ENCODE peak calls at places on chromosomes 11 and 22, in four cellular contexts. U, K, Z and P are unnamed samples.
A peak's percentile ranks its signal among the peaks of the same experiment; 100 is the strongest.

GRCh38 chr11:66181632-66182345 is 86.7 kb upstream of the RAB1B start:
- DNase-seq in U (no peak), K (no peak), Z (no peak), P (no peak)

GRCh38 chr11:937853-938261 is 12.2 kb downstream of the AP2A2 start:
- DNase-seq in U (no peak), K (no peak), Z (no peak), P (no peak)

GRCh38 chr11:93784935-93785360 is 866 bp downstream of the MED17 start:
- DNase-seq in U (no peak), K (no peak), Z (no peak), P (peak; percentile 9)

GRCh38 chr11:89498845-89499448 is 7.8 kb upstream of the NOX4 start:
- DNase-seq in U (no peak), K (no peak), Z (no peak), P (no peak)

GRCh38 chr11:2807801-2808241 is 77.8 kb downstream of the CDKN1C start:
- DNase-seq in U (no peak), K (peak; percentile 29), Z (no peak), P (peak; percentile 6)

GRCh38 chr11:119478711-119479285 is 55.8 kb upstream of the THY1 start:
- DNase-seq in U (no peak), K (no peak), Z (no peak), P (no peak)

GRCh38 chr22:46134111-46134705 is 16.1 kb upstream of the PPARA start:
- DNase-seq in U (no peak), K (no peak), Z (no peak), P (no peak)

GRCh38 chr11:76172583-76172982 is 33.7 kb downstream of the WNT11 start:
- DNase-seq in U (no peak), K (no peak), Z (no peak), P (no peak)

GRCh38 chr22:38941488-38941987 is 15.9 kb upstream of the APOBEC3A start:
- DNase-seq in U (no peak), K (no peak), Z (no peak), P (no peak)

GRCh38 chr11:45895553-45896259 is 10.3 kb downstream of the MAPK8IP1 start:
- DNase-seq in U (no peak), K (no peak), Z (no peak), P (no peak)

GRCh38 chr11:65822760-65823528 is 10.8 kb upstream of the SNX32 start:
- DNase-seq in U (no peak), K (no peak), Z (no peak), P (no peak)

GRCh38 chr11:71481101-71481960 is 28.3 kb downstream of the NADSYN1 start:
- DNase-seq in U (no peak), K (no peak), Z (no peak), P (no peak)

GRCh38 chr22:25366876-25367466 is 147.5 kb downstream of the CRYBB2 start:
- DNase-seq in U (no peak), K (peak; percentile 15), Z (no peak), P (no peak)

GRCh38 chr22:17087176-17088131 is 2.7 kb downstream of the IL17RA start:
- DNase-seq in U (no peak), K (no peak), Z (peak; percentile 91), P (no peak)

GRCh38 chr22:32202539-32203180 is 2.2 kb downstream of the RFPL2 start:
- DNase-seq in U (peak; percentile 47), K (peak; percentile 57), Z (peak; percentile 22), P (peak; percentile 78)

GRCh38 chr22:25797891-25798290 is 55.9 kb downstream of the MYO18B start:
- DNase-seq in U (no peak), K (no peak), Z (no peak), P (no peak)

GRCh38 chr11:11022126-11022730 is 164.4 kb upstream of the ZBED5 start:
- DNase-seq in U (peak; percentile 55), K (no peak), Z (peak; percentile 24), P (no peak)

GRCh38 chr11:8018742-8019631 is 31.9 kb downstream of the EIF3F start:
- DNase-seq in U (peak; percentile 51), K (peak; percentile 82), Z (peak; percentile 69), P (peak; percentile 71)

GRCh38 chr11:85540181-85540580 is 87.0 kb downstream of the DLG2 start:
- DNase-seq in U (no peak), K (no peak), Z (no peak), P (no peak)

GRCh38 chr11:117857734-117858369 is 18.6 kb downstream of the FXYD6 start:
- DNase-seq in U (no peak), K (no peak), Z (no peak), P (no peak)

GRCh38 chr11:112628676-112629075 is 332.5 kb upstream of the NCAM1 start:
- DNase-seq in U (no peak), K (no peak), Z (no peak), P (no peak)

GRCh38 chr22:25903294-25903693 is 161.3 kb downstream of the MYO18B start:
- DNase-seq in U (no peak), K (no peak), Z (no peak), P (no peak)

GRCh38 chr11:64653388-64653973 is 62.5 kb downstream of the SLC22A12 start:
- DNase-seq in U (no peak), K (no peak), Z (no peak), P (no peak)

GRCh38 chr22:27881404-27881803 is 37.7 kb downstream of the PITPNB start:
- DNase-seq in U (no peak), K (no peak), Z (peak; percentile 62), P (peak; percentile 65)

GRCh38 chr11:12674936-12675696 is 895 bp downstream of the TEAD1 start:
- DNase-seq in U (no peak), K (peak; percentile 56), Z (no peak), P (peak; percentile 83)

GRCh38 chr11:8810331-8811301 is 100.4 kb upstream of the AKIP1 start:
- DNase-seq in U (no peak), K (peak; percentile 89), Z (peak; percentile 81), P (peak; percentile 86)

GRCh38 chr11:9053631-9054030 is 37.8 kb downstream of the SCUBE2 start:
- DNase-seq in U (no peak), K (no peak), Z (peak; percentile 73), P (no peak)

GRCh38 chr11:44530413-44531115 is 34.9 kb upstream of the CD82 start:
- DNase-seq in U (no peak), K (no peak), Z (peak; percentile 19), P (no peak)

GRCh38 chr22:23086263-23086662 is 15.9 kb downstream of the GNAZ start:
- DNase-seq in U (no peak), K (no peak), Z (no peak), P (no peak)

GRCh38 chr11:40401132-40401853 is 1058.2 kb downstream of the LRRC4C start:
- DNase-seq in U (no peak), K (no peak), Z (no peak), P (no peak)

GRCh38 chr11:23605001-23605400 is 744.7 kb upstream of the CCDC179 start:
- DNase-seq in U (no peak), K (no peak), Z (peak; percentile 70), P (no peak)

GRCh38 chr11:130721736-130722135 is 194.5 kb downstream of the SNX19 start:
- DNase-seq in U (no peak), K (no peak), Z (peak; percentile 67), P (no peak)

GRCh38 chr22:50308986-50309600 is 1.6 kb upstream of the PLXNB2 start:
- DNase-seq in U (no peak), K (no peak), Z (no peak), P (no peak)

GRCh38 chr11:13000721-13001120 is 8.4 kb upstream of the RASSF10 start:
- DNase-seq in U (no peak), K (no peak), Z (no peak), P (peak; percentile 69)

GRCh38 chr11:13355191-13355590 is 77.6 kb downstream of the BMAL1 start:
- DNase-seq in U (no peak), K (no peak), Z (no peak), P (no peak)

GRCh38 chr11:5280582-5281102 is 10.9 kb upstream of the HBE1 start:
- DNase-seq in U (peak; percentile 94), K (peak; percentile 63), Z (peak; percentile 100), P (peak; percentile 9)

DNA sequence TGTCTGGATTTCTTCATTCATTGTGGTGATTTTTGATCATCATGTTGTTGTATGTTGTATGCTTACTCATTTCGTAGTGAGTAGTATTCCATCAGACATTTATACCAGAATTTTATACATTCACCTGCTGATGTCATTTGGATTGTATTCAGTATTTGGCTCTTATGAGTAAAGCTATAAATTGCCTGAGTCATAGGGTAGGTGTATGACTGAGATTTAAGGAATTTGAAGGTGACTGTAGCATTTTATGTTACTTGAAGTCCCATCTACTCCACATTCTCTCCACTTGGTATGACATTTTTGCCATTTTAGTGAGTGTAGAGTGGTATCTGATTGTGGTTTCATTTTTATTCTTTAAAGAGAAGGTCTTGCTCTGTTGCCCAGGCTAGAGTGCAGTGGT is 548.2 kb downstream of the TBC1D22A start:
- DNase-seq in U (no peak), K (no peak), Z (peak; percentile 31), P (no peak)
- H3K9me3 ChIP-seq in U (no peaks in the 10 kb centered on the region), K (no peaks in the 10 kb centered on the region), Z (no peaks in the 10 kb centered on the region), P (no peaks in the 10 kb centered on the region)

GRCh38 chr22:49087716-49088660 is 739.7 kb downstream of the BRD1 start:
- DNase-seq in U (no peak), K (no peak), Z (no peak), P (no peak)

GRCh38 chr22:49087163-49087562 is 740.5 kb downstream of the BRD1 start:
- DNase-seq in U (no peak), K (no peak), Z (no peak), P (no peak)

GRCh38 chr22:49086181-49086580 is 741.5 kb downstream of the BRD1 start:
- DNase-seq in U (no peak), K (no peak), Z (no peak), P (no peak)

GRCh38 chr22:49088801-49089791 is 738.6 kb downstream of the BRD1 start:
- DNase-seq in U (no peak), K (no peak), Z (no peak), P (no peak)

GRCh38 chr22:49086606-49087157 is 741.0 kb downstream of the BRD1 start:
- DNase-seq in U (no peak), K (no peak), Z (no peak), P (no peak)
- H3K9me3 ChIP-seq in U (no peaks in the 10 kb centered on the region), K (no peaks in the 10 kb centered on the region), Z (peaks cover 57% of the 10 kb centered on the region), P (no peaks in the 10 kb centered on the region)

GRCh38 chr11:50032574-50032973 is at the start of gene OR4C45:
- DNase-seq in U (no peak), K (no peak), Z (no peak), P (no peak)

DNA sequence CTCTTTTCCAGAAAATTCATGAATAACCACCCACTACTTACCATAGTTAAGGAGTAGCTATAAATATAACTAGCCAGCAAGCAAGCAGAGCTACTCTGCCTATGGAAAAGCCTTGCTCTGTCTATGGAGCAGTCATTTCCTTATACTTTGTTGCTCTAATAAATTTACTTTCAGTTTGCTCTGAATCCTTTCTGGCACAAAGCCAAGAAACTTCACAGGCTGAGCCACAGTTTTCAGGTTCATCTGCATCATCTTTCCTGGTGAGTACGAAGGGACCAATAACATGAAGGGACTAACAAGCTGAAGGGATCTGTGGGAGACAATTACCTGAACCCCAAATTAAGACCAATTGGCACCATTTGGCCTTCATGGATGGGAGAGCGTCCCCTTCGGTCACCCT is 4.6 kb downstream of the OR4C45 start:
- DNase-seq in U (no peak), K (no peak), Z (no peak), P (no peak)
- H3K9me3 ChIP-seq in U (no peaks in the 10 kb centered on the region), K (no peaks in the 10 kb centered on the region), Z (peaks cover 2% of the 10 kb centered on the region), P (no peaks in the 10 kb centered on the region)

GRCh38 chr11:26734706-26735105 is 12.8 kb upstream of the SLC5A12 start:
- DNase-seq in U (no peak), K (no peak), Z (no peak), P (no peak)
- H3K9me3 ChIP-seq in U (no peaks in the 10 kb centered on the region), K (no peaks in the 10 kb centered on the region), Z (no peaks in the 10 kb centered on the region), P (no peaks in the 10 kb centered on the region)